ENCODE peak calls at places on chromosomes 13 and 19, in nine cellular contexts. U is fibroblast of lung, P is iris pigment epithelial cell, F is endothelial cell, L is psoas muscle, X is kidney glomerular epithelial cell, V is retina, G is C1 segment of cervical spinal cord, Z is astrocyte of the hippocampus. O is an unnamed sample.

GRCh38 chr13:45786293-45786920 is 65.1 kb downstream of the SIAH3 start:
- DNase-seq in U (no peak), P (no peak), F (no peak), L (no peak), X (no peak), V (no peak), G (no peak), Z (peak), O (no peak)

GRCh38 chr19:10551698-10552301 is 8.1 kb downstream of the ATG4D start:
- DNase-seq in U (peak), P (peak), F (no peak), L (no peak), X (no peak), V (no peak), G (no peak), Z (no peak), O (no peak)

GRCh38 chr13:26541678-26542553 is 15.6 kb upstream of the WASF3 start:
- DNase-seq in U (no peak), P (no peak), F (no peak), L (no peak), X (no peak), V (no peak), G (no peak), Z (no peak), O (no peak)

GRCh38 chr19:33796164-33797100 is at the start of gene KCTD15:
- DNase-seq in U (peak), P (peak), F (peak), L (peak), X (peak), V (peak), G (no peak), Z (peak), O (peak)

GRCh38 chr19:21084343-21084742 is 2.3 kb downstream of the ZNF714 start:
- DNase-seq in U (peak), P (peak), F (no peak), L (no peak), X (peak), V (no peak), G (no peak), Z (peak), O (no peak)

GRCh38 chr13:57716295-57716694 is 84.8 kb downstream of the PCDH17 start:
- DNase-seq in U (no peak), P (no peak), F (no peak), L (no peak), X (no peak), V (no peak), G (no peak), Z (no peak), O (no peak)

GRCh38 chr13:51452391-51453307 is at the start of gene INTS6:
- DNase-seq in U (peak), P (peak), F (peak), L (peak), X (peak), V (peak), G (peak), Z (peak), O (peak)

GRCh38 chr13:88068975-88069374 is 397.8 kb downstream of the SLITRK5 start:
- DNase-seq in U (no peak), P (no peak), F (peak), L (no peak), X (no peak), V (no peak), G (no peak), Z (no peak), O (no peak)

GRCh38 chr19:18995804-18996241 is 37.5 kb downstream of the SUGP2 start:
- DNase-seq in U (peak), P (peak), F (peak), L (no peak), X (peak), V (peak), G (peak), Z (peak), O (peak)

GRCh38 chr13:49502954-49503353 is 7.2 kb downstream of the PHF11 start:
- DNase-seq in U (peak), P (peak), F (no peak), L (no peak), X (no peak), V (no peak), G (no peak), Z (no peak), O (no peak)

GRCh38 chr13:50798923-50799322 is 44.6 kb downstream of the DLEU7 start:
- DNase-seq in U (no peak), P (peak), F (no peak), L (no peak), X (peak), V (no peak), G (no peak), Z (peak), O (no peak)

O was measured in substantia nigra.